ENCODE peak calls at places on chromosomes 13 and 19, in six cellular contexts. I, Q, A, G, S and Y are unnamed samples.
A peak's percentile ranks its signal among the peaks of the same experiment; 100 is the strongest.

GRCh38 chr13:110309661-110310524 is 2.8 kb downstream of the COL4A2 start:
- DNase-seq in A (no peak), I (no peak), S (peak; percentile 17), G (no peak), Q (no peak), Y (no peak)

GRCh38 chr19:54430306-54431254 is 15.3 kb downstream of the TTYH1 start:
- DNase-seq in S (no peak), I (no peak), Q (no peak), G (no peak), A (peak; percentile 74), Y (no peak)

GRCh38 chr13:109565877-109566276 is 220.5 kb downstream of the IRS2 start:
- DNase-seq in S (no peak), A (no peak), Q (no peak), I (no peak), G (no peak), Y (no peak)

GRCh38 chr13:20940083-20940482 is 37.5 kb upstream of the XPO4 start:
- DNase-seq in I (no peak), S (no peak), G (no peak), Q (no peak), A (no peak), Y (no peak)

GRCh38 chr13:60837806-60838205 is 440.8 kb downstream of the TDRD3 start:
- DNase-seq in A (peak; percentile 2), S (no peak), I (no peak), Q (no peak), G (no peak), Y (no peak)

GRCh38 chr13:98629055-98629454 is 52.1 kb upstream of the STK24 start:
- DNase-seq in S (no peak), G (no peak), A (no peak), Q (no peak), I (no peak), Y (no peak)

GRCh38 chr13:71867101-71867814 is at the start of gene DACH1:
- DNase-seq in I (no peak), Q (no peak), G (no peak), A (peak; percentile 24), S (no peak), Y (no peak)

GRCh38 chr13:19618925-19619324 is 14.5 kb upstream of the MPHOSPH8 start:
- DNase-seq in I (no peak), A (peak; percentile 66), G (no peak), S (no peak), Q (peak; percentile 22), Y (no peak)

GRCh38 chr13:39448831-39449230 is 154.2 kb downstream of the LHFPL6 start:
- DNase-seq in A (no peak), Q (no peak), S (no peak), I (no peak), G (no peak), Y (no peak)

GRCh38 chr19:36060430-36060829 is 5.7 kb downstream of the WDR62 start:
- DNase-seq in S (no peak), G (no peak), Q (no peak), A (peak; percentile 42), I (no peak), Y (no peak)

GRCh38 chr19:18002347-18002850 is 5.6 kb upstream of the ARRDC2 start:
- DNase-seq in Q (no peak), I (no peak), S (no peak), A (no peak), G (no peak), Y (no peak)

GRCh38 chr13:112991611-112992010 is 22.6 kb downstream of the MCF2L start:
- DNase-seq in G (no peak), Q (no peak), I (no peak), S (no peak), A (no peak), Y (no peak)

GRCh38 chr13:21541980-21542379 is 62.0 kb downstream of the MICU2 start:
- DNase-seq in S (no peak), I (no peak), A (no peak), Q (no peak), G (no peak), Y (no peak)

GRCh38 chr19:56885173-56885679 is 44.7 kb upstream of the PEG3 start:
- DNase-seq in G (no peak), Q (no peak), S (no peak), I (no peak), A (no peak), Y (no peak)

GRCh38 chr13:109730832-109731335 is 55.5 kb downstream of the IRS2 start:
- DNase-seq in I (no peak), G (no peak), Q (no peak), S (no peak), A (no peak), Y (no peak)

GRCh38 chr19:51637362-51637978 is 7.3 kb upstream of the SIGLEC5 start:
- DNase-seq in Q (no peak), A (peak; percentile 55), I (no peak), S (no peak), G (no peak), Y (no peak)

GRCh38 chr13:74070065-74070464 is 64.1 kb downstream of the KLF12 start:
- DNase-seq in A (no peak), Q (peak; percentile 61), I (no peak), S (no peak), G (no peak), Y (no peak)